ENCODE peak calls at places on chromosomes 11 and 22, in nine cellular contexts. One of them, this sample, is unnamed.

GRCh38 chr11:129119036-129119435 is 73.1 kb downstream of the ARHGAP32 start:
- DNase-seq in K562: no peak
- DNase-seq in GM12878: no peak
- DNase-seq in HepG2: no peak
- DNase-seq in SK-N-SH: no peak
- DNase-seq in GM23338: no peak
- DNase-seq in HCT116: no peak
- DNase-seq in A549: no peak
- DNase-seq in HL-60: no peak
- DNase-seq in this sample: no peak

GRCh38 chr22:18070556-18071306 is 7.1 kb upstream of the PEX26 start:
- DNase-seq in GM12878: no peak
- DNase-seq in HCT116: no peak
- DNase-seq in GM23338: peak; percentile 24
- DNase-seq in A549: no peak
- DNase-seq in SK-N-SH: no peak
- DNase-seq in HepG2: peak; percentile 25
- DNase-seq in K562: peak; percentile 40
- DNase-seq in HL-60: no peak
- DNase-seq in this sample: no peak

GRCh38 chr11:73218106-73218829 is at the start of gene P2RY2:
- DNase-seq in SK-N-SH: peak; percentile 86
- DNase-seq in HepG2: peak; percentile 53
- DNase-seq in GM23338: peak; percentile 87
- DNase-seq in HL-60: peak; percentile 95
- DNase-seq in A549: peak; percentile 72
- DNase-seq in GM12878: no peak
- DNase-seq in K562: no peak
- DNase-seq in HCT116: peak; percentile 32
- DNase-seq in this sample: no peak

GRCh38 chr22:37126383-37126782 is 16.9 kb upstream of the TMPRSS6 start:
- DNase-seq in GM12878: no peak
- DNase-seq in HepG2: peak; percentile 20
- DNase-seq in GM23338: peak; percentile 55
- DNase-seq in HCT116: peak; percentile 27
- DNase-seq in HL-60: no peak
- DNase-seq in A549: peak; percentile 48
- DNase-seq in K562: peak; percentile 52
- DNase-seq in SK-N-SH: no peak
- DNase-seq in this sample: no peak

GRCh38 chr22:31096637-31097274 is 10.6 kb downstream of the SELENOM start:
- DNase-seq in K562: no peak
- DNase-seq in HCT116: no peak
- DNase-seq in GM12878: no peak
- DNase-seq in GM23338: peak; percentile 72
- DNase-seq in A549: no peak
- DNase-seq in HL-60: no peak
- DNase-seq in SK-N-SH: no peak
- DNase-seq in HepG2: no peak
- DNase-seq in this sample: no peak

GRCh38 chr11:123719452-123719851 is 22.0 kb downstream of the ZNF202 start:
- DNase-seq in K562: no peak
- DNase-seq in SK-N-SH: no peak
- DNase-seq in A549: no peak
- DNase-seq in HCT116: no peak
- DNase-seq in GM23338: no peak
- DNase-seq in HL-60: no peak
- DNase-seq in HepG2: no peak
- DNase-seq in GM12878: no peak
- DNase-seq in this sample: no peak

GRCh38 chr11:28673687-28674431 is 565.7 kb downstream of the METTL15 start:
- DNase-seq in GM23338: peak; percentile 6
- DNase-seq in A549: no peak
- DNase-seq in K562: no peak
- DNase-seq in HL-60: no peak
- DNase-seq in HCT116: peak; percentile 54
- DNase-seq in GM12878: no peak
- DNase-seq in HepG2: no peak
- DNase-seq in SK-N-SH: no peak
- DNase-seq in this sample: no peak

GRCh38 chr11:115471367-115471766 is 32.8 kb downstream of the CADM1 start:
- DNase-seq in GM12878: peak; percentile 40
- DNase-seq in A549: peak; percentile 21
- DNase-seq in HepG2: peak; percentile 80
- DNase-seq in K562: no peak
- DNase-seq in SK-N-SH: no peak
- DNase-seq in HCT116: no peak
- DNase-seq in GM23338: no peak
- DNase-seq in HL-60: no peak
- DNase-seq in this sample: no peak

GRCh38 chr11:96222102-96222501 is 120.9 kb downstream of the MAML2 start:
- DNase-seq in K562: no peak
- DNase-seq in HL-60: no peak
- DNase-seq in HCT116: no peak
- DNase-seq in GM23338: no peak
- DNase-seq in HepG2: no peak
- DNase-seq in A549: no peak
- DNase-seq in SK-N-SH: no peak
- DNase-seq in GM12878: no peak
- DNase-seq in this sample: no peak

GRCh38 chr22:32661296-32661695 is 140.2 kb upstream of the TIMP3 start:
- DNase-seq in GM23338: no peak
- DNase-seq in HepG2: no peak
- DNase-seq in HL-60: peak; percentile 37
- DNase-seq in K562: no peak
- DNase-seq in SK-N-SH: no peak
- DNase-seq in GM12878: no peak
- DNase-seq in A549: no peak
- DNase-seq in HCT116: no peak
- DNase-seq in this sample: no peak

GRCh38 chr11:36431429-36432092 is 78.5 kb downstream of the TRAF6 start:
- DNase-seq in HepG2: peak; percentile 39
- DNase-seq in HL-60: no peak
- DNase-seq in K562: peak; percentile 38
- DNase-seq in A549: peak; percentile 86
- DNase-seq in HCT116: peak; percentile 84
- DNase-seq in GM23338: no peak
- DNase-seq in SK-N-SH: no peak
- DNase-seq in GM12878: no peak
- DNase-seq in this sample: peak; percentile 64

GRCh38 chr11:124899376-124900145 is 1.9 kb upstream of the ROBO4 start:
- DNase-seq in K562: no peak
- DNase-seq in GM12878: no peak
- DNase-seq in SK-N-SH: peak; percentile 29
- DNase-seq in HCT116: no peak
- DNase-seq in GM23338: no peak
- DNase-seq in HepG2: no peak
- DNase-seq in A549: no peak
- DNase-seq in HL-60: no peak
- DNase-seq in this sample: no peak

GRCh38 chr22:18023509-18024275 is 669 bp downstream of the MICAL3 start:
- DNase-seq in GM23338: peak; percentile 80
- DNase-seq in HL-60: no peak
- DNase-seq in SK-N-SH: peak; percentile 87
- DNase-seq in K562: peak; percentile 61
- DNase-seq in HCT116: peak; percentile 65
- DNase-seq in HepG2: no peak
- DNase-seq in A549: peak; percentile 83
- DNase-seq in GM12878: no peak
- DNase-seq in this sample: no peak

DNA sequence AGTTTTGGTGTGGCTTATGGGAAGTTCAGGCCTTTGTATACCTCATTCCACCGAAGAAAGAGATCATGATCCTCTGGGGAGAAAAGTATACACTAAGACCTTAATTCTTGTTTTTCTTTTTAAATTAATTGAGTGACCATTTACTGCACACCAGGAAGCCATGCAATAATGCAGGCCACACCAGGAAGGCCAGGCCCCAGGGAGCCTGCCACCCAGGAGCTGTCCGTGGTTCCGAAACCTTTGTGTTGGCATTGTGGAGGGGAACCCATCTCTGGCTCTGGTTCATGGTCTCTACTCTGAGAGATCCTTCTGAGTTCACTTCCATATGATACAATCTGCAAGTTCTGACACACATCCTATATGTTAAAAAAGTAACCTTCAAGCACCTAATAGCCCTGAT is 291.8 kb downstream of the MIAT start:
- DNase-seq in A549: no peak
- DNase-seq in K562: peak; percentile 8
- DNase-seq in GM12878: no peak
- DNase-seq in HepG2: no peak
- DNase-seq in HL-60: no peak
- DNase-seq in HCT116: no peak
- DNase-seq in GM23338: peak; percentile 44
- DNase-seq in SK-N-SH: no peak
- DNase-seq in this sample: no peak
- TF ChIP-seq REST in A549: peak; percentile 86
- TF ChIP-seq REST in K562: peak; percentile 65
- TF ChIP-seq REST in GM12878: peak; percentile 82
- TF ChIP-seq REST in HepG2: peak; percentile 71
- TF ChIP-seq REST in HL-60: peak; percentile 96
- TF ChIP-seq REST in HCT116: peak; percentile 67
- TF ChIP-seq REST in GM23338: peak; percentile 82
- TF ChIP-seq REST in SK-N-SH: peak; percentile 96
- TF ChIP-seq REST in this sample: peak; percentile 71

GRCh38 chr22:49914256-49914655 is 4.0 kb downstream of the ALG12 start:
- DNase-seq in HCT116: no peak
- DNase-seq in A549: no peak
- DNase-seq in HepG2: no peak
- DNase-seq in K562: no peak
- DNase-seq in SK-N-SH: no peak
- DNase-seq in HL-60: no peak
- DNase-seq in GM12878: no peak
- DNase-seq in GM23338: no peak
- DNase-seq in this sample: no peak

GRCh38 chr22:49915610-49916009 is 2.6 kb downstream of the ALG12 start:
- DNase-seq in HepG2: no peak
- DNase-seq in K562: no peak
- DNase-seq in GM23338: peak; percentile 48
- DNase-seq in HL-60: no peak
- DNase-seq in A549: no peak
- DNase-seq in SK-N-SH: no peak
- DNase-seq in HCT116: no peak
- DNase-seq in GM12878: no peak
- DNase-seq in this sample: no peak

GRCh38 chr22:49918911-49919881 is 762 bp downstream of the CRELD2 start:
- DNase-seq in HL-60: no peak
- DNase-seq in SK-N-SH: peak; percentile 64
- DNase-seq in A549: no peak
- DNase-seq in K562: peak; percentile 51
- DNase-seq in GM23338: no peak
- DNase-seq in HepG2: no peak
- DNase-seq in HCT116: no peak
- DNase-seq in GM12878: no peak
- DNase-seq in this sample: no peak

GRCh38 chr22:49917997-49918910 is at the start of the genes ALG12 and CRELD2:
- DNase-seq in A549: peak; percentile 94
- DNase-seq in HL-60: peak; percentile 97
- DNase-seq in SK-N-SH: peak; percentile 100
- DNase-seq in HCT116: peak; percentile 87
- DNase-seq in GM23338: peak; percentile 97
- DNase-seq in GM12878: peak; percentile 70
- DNase-seq in K562: peak; percentile 96
- DNase-seq in HepG2: peak; percentile 91
- DNase-seq in this sample: no peak

GRCh38 chr22:49916851-49917250 is 1.4 kb downstream of the ALG12 start:
- DNase-seq in HepG2: no peak
- DNase-seq in HCT116: no peak
- DNase-seq in A549: no peak
- DNase-seq in K562: no peak
- DNase-seq in GM12878: no peak
- DNase-seq in SK-N-SH: no peak
- DNase-seq in GM23338: no peak
- DNase-seq in HL-60: no peak
- DNase-seq in this sample: no peak
- H3K4me3 ChIP-seq in HepG2: no peak overlapping the region
- H3K4me3 ChIP-seq in HCT116: peak overlapping the region; percentile 82
- H3K4me3 ChIP-seq in A549: no peak overlapping the region
- H3K4me3 ChIP-seq in K562: no peak overlapping the region
- H3K4me3 ChIP-seq in GM12878: peak overlapping the region; percentile 92
- H3K4me3 ChIP-seq in SK-N-SH: no peak overlapping the region
- H3K4me3 ChIP-seq in GM23338: peak overlapping the region; percentile 87
- H3K4me3 ChIP-seq in HL-60: no peak overlapping the region
- H3K4me3 ChIP-seq in this sample: no peak overlapping the region

DNA sequence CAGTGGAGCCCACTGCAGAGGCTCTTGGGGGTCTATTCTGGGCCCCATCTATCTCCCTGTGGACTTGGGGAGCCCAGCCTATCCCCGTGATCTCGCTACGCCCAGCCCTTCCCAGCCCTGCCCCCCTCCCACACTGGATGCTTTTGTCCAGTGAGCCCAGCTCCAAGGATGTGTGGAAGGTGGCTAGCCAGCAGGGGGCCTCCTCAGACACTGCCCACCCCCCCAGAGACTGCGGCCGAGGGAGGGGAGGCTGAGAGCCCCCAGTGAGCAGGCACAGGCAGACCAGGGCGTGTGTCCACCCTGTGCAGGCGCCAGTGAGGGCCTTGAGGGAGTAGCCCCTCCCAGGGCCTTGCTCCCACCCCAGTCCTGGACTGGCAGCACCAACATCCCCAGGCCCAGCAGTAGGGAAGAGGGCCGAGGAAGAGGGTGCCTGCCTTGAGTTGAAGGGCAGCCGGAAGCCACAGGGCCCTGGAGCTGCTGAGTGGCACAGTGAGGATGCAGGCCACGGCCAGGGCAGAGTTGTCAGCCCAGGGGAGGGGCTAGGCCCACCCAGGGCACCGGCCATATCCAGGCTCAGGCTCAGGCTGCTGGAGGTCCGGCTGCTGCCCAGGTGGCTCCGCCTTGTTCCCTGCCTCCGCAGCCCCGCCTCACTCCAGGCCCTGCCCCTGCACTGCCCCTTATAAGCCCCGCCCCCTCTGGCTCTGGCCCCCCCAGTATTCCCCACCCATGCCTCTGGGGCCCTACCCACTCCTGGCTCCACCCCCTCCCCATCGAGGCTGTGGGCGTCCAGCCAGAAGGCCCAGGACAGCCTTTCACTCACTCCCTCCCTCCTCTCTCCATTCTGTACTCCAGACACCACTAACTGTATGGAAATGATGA is 28.0 kb downstream of the MOB2 start:
- DNase-seq in GM12878: no peak
- DNase-seq in A549: peak; percentile 55
- DNase-seq in SK-N-SH: peak; percentile 90
- DNase-seq in HepG2: no peak
- DNase-seq in GM23338: peak; percentile 44
- DNase-seq in HL-60: no peak
- DNase-seq in K562: peak; percentile 89
- DNase-seq in HCT116: no peak
- DNase-seq in this sample: no peak
- TF ChIP-seq REST in GM12878: no peak
- TF ChIP-seq REST in A549: no peak
- TF ChIP-seq REST in SK-N-SH: no peak
- TF ChIP-seq REST in HepG2: no peak
- TF ChIP-seq REST in GM23338: no peak
- TF ChIP-seq REST in HL-60: no peak
- TF ChIP-seq REST in K562: no peak
- TF ChIP-seq REST in HCT116: no peak
- TF ChIP-seq REST in this sample: no peak

DNA sequence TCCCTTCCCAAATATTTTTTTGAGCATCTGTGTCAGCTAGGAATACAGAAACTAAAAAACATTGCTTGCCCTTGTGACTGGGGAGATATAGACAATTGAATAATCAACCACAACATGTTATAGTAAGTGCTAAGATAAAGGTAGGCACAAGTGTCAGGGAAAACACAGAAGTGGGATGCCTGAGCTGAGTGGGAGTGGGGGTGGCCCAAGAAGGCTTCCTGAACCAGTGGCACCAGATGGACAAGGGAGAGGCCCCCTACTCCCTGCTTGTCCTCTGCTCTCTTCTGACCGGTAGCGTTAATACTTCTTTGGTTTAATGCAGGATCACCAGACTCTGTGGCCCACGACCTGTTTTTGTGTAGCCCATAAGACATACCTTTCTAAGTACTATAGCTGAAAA is 48.8 kb downstream of the PACS1 start:
- DNase-seq in HL-60: no peak
- DNase-seq in K562: no peak
- DNase-seq in GM23338: no peak
- DNase-seq in A549: no peak
- DNase-seq in GM12878: no peak
- DNase-seq in SK-N-SH: no peak
- DNase-seq in HCT116: no peak
- DNase-seq in HepG2: no peak
- DNase-seq in this sample: no peak
- H3K4me3 ChIP-seq in HL-60: no peak overlapping the region
- H3K4me3 ChIP-seq in K562: no peak overlapping the region
- H3K4me3 ChIP-seq in GM23338: no peak overlapping the region
- H3K4me3 ChIP-seq in A549: peak overlapping the region; percentile 6
- H3K4me3 ChIP-seq in GM12878: no peak overlapping the region
- H3K4me3 ChIP-seq in SK-N-SH: peak overlapping the region; percentile 20
- H3K4me3 ChIP-seq in HCT116: no peak overlapping the region
- H3K4me3 ChIP-seq in HepG2: peak overlapping the region; percentile 19
- H3K4me3 ChIP-seq in this sample: no peak overlapping the region